ENCODE peak calls at places on chromosomes 7 and 10, in six cellular contexts. One of them, this sample, is unnamed.

GRCh38 chr7:131374821-131375220 is 47.1 kb downstream of the MKLN1 start:
- DNase-seq in foreskin keratinocyte: no peak
- DNase-seq in stomach: no peak
- DNase-seq in heart left ventricle: no peak
- DNase-seq in PC-9: no peak
- DNase-seq in ovary: no peak
- DNase-seq in this sample: no peak

GRCh38 chr7:84188811-84189405 is 5.7 kb downstream of the SEMA3A start:
- DNase-seq in foreskin keratinocyte: no peak
- DNase-seq in stomach: no peak
- DNase-seq in heart left ventricle: no peak
- DNase-seq in PC-9: no peak
- DNase-seq in ovary: no peak
- DNase-seq in this sample: no peak

GRCh38 chr10:102615361-102615760 is 28.9 kb upstream of the TRIM8 start:
- DNase-seq in foreskin keratinocyte: no peak
- DNase-seq in stomach: no peak
- DNase-seq in heart left ventricle: no peak
- DNase-seq in PC-9: no peak
- DNase-seq in ovary: no peak
- DNase-seq in this sample: peak; percentile 54

GRCh38 chr7:95917622-95918021 is 145.3 kb downstream of the DYNC1I1 start:
- DNase-seq in foreskin keratinocyte: no peak
- DNase-seq in stomach: no peak
- DNase-seq in heart left ventricle: no peak
- DNase-seq in PC-9: no peak
- DNase-seq in ovary: no peak
- DNase-seq in this sample: no peak

GRCh38 chr7:98200364-98200763 is 10.9 kb upstream of the BHLHA15 start:
- DNase-seq in foreskin keratinocyte: no peak
- DNase-seq in stomach: no peak
- DNase-seq in heart left ventricle: no peak
- DNase-seq in PC-9: no peak
- DNase-seq in ovary: no peak
- DNase-seq in this sample: no peak

GRCh38 chr7:50940621-50941020 is 157.9 kb upstream of the GRB10 start:
- DNase-seq in foreskin keratinocyte: no peak
- DNase-seq in stomach: no peak
- DNase-seq in heart left ventricle: no peak
- DNase-seq in PC-9: no peak
- DNase-seq in ovary: no peak
- DNase-seq in this sample: no peak

GRCh38 chr10:21599582-21599981 is 65.5 kb downstream of the MLLT10 start:
- DNase-seq in foreskin keratinocyte: no peak
- DNase-seq in stomach: no peak
- DNase-seq in heart left ventricle: no peak
- DNase-seq in PC-9: no peak
- DNase-seq in ovary: no peak
- DNase-seq in this sample: no peak

GRCh38 chr7:132738254-132738653 is 162.0 kb upstream of the PLXNA4 start:
- DNase-seq in foreskin keratinocyte: peak; percentile 77
- DNase-seq in stomach: no peak
- DNase-seq in heart left ventricle: no peak
- DNase-seq in PC-9: peak; percentile 22
- DNase-seq in ovary: no peak
- DNase-seq in this sample: no peak

GRCh38 chr10:17113346-17113745 is 16.3 kb downstream of the CUBN start:
- DNase-seq in foreskin keratinocyte: peak; percentile 69
- DNase-seq in stomach: no peak
- DNase-seq in heart left ventricle: no peak
- DNase-seq in PC-9: peak; percentile 36
- DNase-seq in ovary: no peak
- DNase-seq in this sample: no peak

GRCh38 chr7:116727432-116728009 is 55.5 kb downstream of the MET start:
- DNase-seq in foreskin keratinocyte: no peak
- DNase-seq in stomach: no peak
- DNase-seq in heart left ventricle: no peak
- DNase-seq in PC-9: peak; percentile 49
- DNase-seq in ovary: no peak
- DNase-seq in this sample: no peak

GRCh38 chr10:484441-484924 is 205.0 kb downstream of the DIP2C start:
- DNase-seq in foreskin keratinocyte: no peak
- DNase-seq in stomach: peak; percentile 42
- DNase-seq in heart left ventricle: peak; percentile 26
- DNase-seq in PC-9: no peak
- DNase-seq in ovary: no peak
- DNase-seq in this sample: no peak

GRCh38 chr10:131629026-131629425 is 271.8 kb upstream of the PPP2R2D start:
- DNase-seq in foreskin keratinocyte: no peak
- DNase-seq in stomach: no peak
- DNase-seq in heart left ventricle: no peak
- DNase-seq in PC-9: no peak
- DNase-seq in ovary: no peak
- DNase-seq in this sample: no peak

GRCh38 chr10:21421794-21422193 is 103.7 kb downstream of the SKIDA1 start:
- DNase-seq in foreskin keratinocyte: no peak
- DNase-seq in stomach: no peak
- DNase-seq in heart left ventricle: no peak
- DNase-seq in PC-9: no peak
- DNase-seq in ovary: no peak
- DNase-seq in this sample: no peak

GRCh38 chr7:55440040-55440690 is 75.0 kb downstream of the LANCL2 start:
- DNase-seq in foreskin keratinocyte: no peak
- DNase-seq in stomach: no peak
- DNase-seq in heart left ventricle: no peak
- DNase-seq in PC-9: no peak
- DNase-seq in ovary: no peak
- DNase-seq in this sample: no peak

GRCh38 chr7:55439627-55440026 is 74.5 kb downstream of the LANCL2 start:
- DNase-seq in foreskin keratinocyte: no peak
- DNase-seq in stomach: no peak
- DNase-seq in heart left ventricle: no peak
- DNase-seq in PC-9: no peak
- DNase-seq in ovary: no peak
- DNase-seq in this sample: no peak

GRCh38 chr7:55438765-55439525 is 73.8 kb downstream of the LANCL2 start:
- DNase-seq in foreskin keratinocyte: no peak
- DNase-seq in stomach: peak; percentile 72
- DNase-seq in heart left ventricle: no peak
- DNase-seq in PC-9: no peak
- DNase-seq in ovary: no peak
- DNase-seq in this sample: no peak

GRCh38 chr7:55441668-55442305 is 76.7 kb downstream of the LANCL2 start:
- DNase-seq in foreskin keratinocyte: no peak
- DNase-seq in stomach: no peak
- DNase-seq in heart left ventricle: no peak
- DNase-seq in PC-9: no peak
- DNase-seq in ovary: no peak
- DNase-seq in this sample: no peak

DNA sequence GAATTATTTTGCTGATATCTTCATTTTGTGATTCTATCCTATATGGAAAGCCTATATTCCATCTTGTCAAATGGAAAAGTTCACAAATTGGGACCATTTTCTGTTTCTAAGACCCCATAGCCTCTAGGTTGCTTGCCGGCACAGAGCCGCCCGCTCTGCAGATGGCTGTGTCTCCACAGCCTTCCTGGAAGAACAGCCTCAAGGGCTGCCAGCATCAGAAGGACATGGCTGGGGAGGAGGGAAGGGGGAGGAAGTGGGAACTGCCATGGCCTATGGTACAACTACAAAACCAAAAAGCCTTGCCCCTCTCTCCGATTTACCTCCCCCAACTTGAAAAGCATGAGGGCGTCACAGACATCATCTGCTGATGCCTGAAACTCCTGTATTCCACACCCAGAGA is 75.9 kb downstream of the LANCL2 start:
- DNase-seq in foreskin keratinocyte: no peak
- DNase-seq in stomach: no peak
- DNase-seq in heart left ventricle: no peak
- DNase-seq in PC-9: no peak
- DNase-seq in ovary: no peak
- DNase-seq in this sample: no peak
- H3K4me1 ChIP-seq in foreskin keratinocyte: no peaks in the 10 kb centered on the region
- H3K4me1 ChIP-seq in stomach: no peaks in the 10 kb centered on the region
- H3K4me1 ChIP-seq in heart left ventricle: peaks cover 36% of the 10 kb centered on the region
- H3K4me1 ChIP-seq in PC-9: no peaks in the 10 kb centered on the region
- H3K4me1 ChIP-seq in ovary: no peaks in the 10 kb centered on the region
- H3K4me1 ChIP-seq in this sample: no peaks in the 10 kb centered on the region

DNA sequence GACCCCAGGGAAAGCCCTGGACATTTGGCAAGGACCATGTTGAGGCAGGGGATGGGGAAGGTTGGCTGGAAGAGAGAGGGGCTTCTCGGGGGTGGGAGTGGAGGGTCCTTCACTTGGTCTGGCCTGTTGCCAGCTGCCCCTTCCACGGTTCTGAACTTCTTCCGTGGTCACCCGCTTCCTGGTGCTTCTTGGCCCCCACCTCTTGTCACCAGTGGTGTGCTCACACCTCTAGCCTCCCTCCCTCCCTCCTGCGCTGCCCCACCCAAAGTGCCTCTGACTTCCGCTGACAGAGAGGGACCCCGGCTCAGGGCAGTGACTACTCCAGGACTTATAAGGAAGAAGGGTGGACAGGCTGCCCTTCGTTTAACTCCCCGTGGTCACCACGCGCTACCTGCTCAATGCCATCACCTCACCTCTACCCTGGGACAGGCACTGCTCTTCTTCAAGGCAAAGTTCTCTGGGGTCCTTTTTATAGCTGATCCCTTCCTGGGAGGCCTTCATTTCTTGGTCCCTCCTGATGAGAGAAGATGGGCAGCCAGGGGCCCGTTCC is at the start of gene MUC12:
- DNase-seq in foreskin keratinocyte: no peak
- DNase-seq in stomach: no peak
- DNase-seq in heart left ventricle: no peak
- DNase-seq in PC-9: no peak
- DNase-seq in ovary: no peak
- DNase-seq in this sample: no peak
- H3K27me3 ChIP-seq in foreskin keratinocyte: peaks cover 43% of the 10 kb centered on the region
- H3K27me3 ChIP-seq in stomach: peaks cover 88% of the 10 kb centered on the region
- H3K27me3 ChIP-seq in heart left ventricle: peaks cover 34% of the 10 kb centered on the region
- H3K27me3 ChIP-seq in PC-9: peaks cover 87% of the 10 kb centered on the region
- H3K27me3 ChIP-seq in ovary: peaks cover 3% of the 10 kb centered on the region
- H3K27me3 ChIP-seq in this sample: peaks cover 52% of the 10 kb centered on the region

GRCh38 chr7:152759655-152760383 is at the start of gene ACTR3B:
- DNase-seq in foreskin keratinocyte: peak; percentile 19
- DNase-seq in stomach: peak; percentile 93
- DNase-seq in heart left ventricle: peak; percentile 94
- DNase-seq in PC-9: peak; percentile 49
- DNase-seq in ovary: peak; percentile 94
- DNase-seq in this sample: peak; percentile 90
- TF ChIP-seq CTCF in foreskin keratinocyte: no peak
- TF ChIP-seq CTCF in stomach: no peak
- TF ChIP-seq CTCF in heart left ventricle: no peak
- TF ChIP-seq CTCF in PC-9: no peak
- TF ChIP-seq CTCF in ovary: peak; percentile 18
- TF ChIP-seq CTCF in this sample: no peak

DNA sequence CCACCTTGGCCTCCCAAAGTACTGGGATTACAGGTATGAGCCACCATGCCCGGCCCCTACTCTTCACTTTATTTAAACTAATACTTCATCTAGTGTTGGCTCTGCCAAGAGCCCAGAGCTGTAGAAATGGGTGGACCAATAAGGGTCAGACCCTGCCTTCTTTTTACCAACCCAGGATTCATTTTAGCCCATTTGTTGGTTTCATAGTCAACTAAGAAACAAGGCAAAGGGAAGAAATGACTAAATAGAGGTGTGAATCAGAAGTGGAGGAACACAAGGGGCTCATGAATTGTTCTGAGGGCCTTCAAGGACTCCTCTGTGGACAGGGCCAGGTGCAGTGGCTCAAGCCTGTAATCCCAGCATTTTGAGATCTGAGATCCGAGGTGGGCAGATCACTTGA is 1.1 kb downstream of the ANKRD2 start:
- DNase-seq in foreskin keratinocyte: no peak
- DNase-seq in stomach: no peak
- DNase-seq in heart left ventricle: no peak
- DNase-seq in PC-9: no peak
- DNase-seq in ovary: no peak
- DNase-seq in this sample: no peak
- H3K4me1 ChIP-seq in foreskin keratinocyte: peaks cover 29% of the 10 kb centered on the region
- H3K4me1 ChIP-seq in stomach: peaks cover 15% of the 10 kb centered on the region
- H3K4me1 ChIP-seq in heart left ventricle: peaks cover 46% of the 10 kb centered on the region
- H3K4me1 ChIP-seq in PC-9: peaks cover 60% of the 10 kb centered on the region
- H3K4me1 ChIP-seq in ovary: no peaks in the 10 kb centered on the region
- H3K4me1 ChIP-seq in this sample: peaks cover 9% of the 10 kb centered on the region

GRCh38 chr10:116238036-116238435 is 35.0 kb downstream of the GFRA1 start:
- DNase-seq in foreskin keratinocyte: no peak
- DNase-seq in stomach: no peak
- DNase-seq in heart left ventricle: no peak
- DNase-seq in PC-9: no peak
- DNase-seq in ovary: no peak
- DNase-seq in this sample: no peak

GRCh38 chr10:116241642-116242405 is 31.2 kb downstream of the GFRA1 start:
- DNase-seq in foreskin keratinocyte: no peak
- DNase-seq in stomach: no peak
- DNase-seq in heart left ventricle: no peak
- DNase-seq in PC-9: no peak
- DNase-seq in ovary: no peak
- DNase-seq in this sample: no peak

GRCh38 chr10:116237260-116237659 is 35.7 kb downstream of the GFRA1 start:
- DNase-seq in foreskin keratinocyte: no peak
- DNase-seq in stomach: no peak
- DNase-seq in heart left ventricle: no peak
- DNase-seq in PC-9: no peak
- DNase-seq in ovary: no peak
- DNase-seq in this sample: no peak

GRCh38 chr10:116240551-116240950 is 32.5 kb downstream of the GFRA1 start:
- DNase-seq in foreskin keratinocyte: no peak
- DNase-seq in stomach: no peak
- DNase-seq in heart left ventricle: no peak
- DNase-seq in PC-9: no peak
- DNase-seq in ovary: no peak
- DNase-seq in this sample: no peak

DNA sequence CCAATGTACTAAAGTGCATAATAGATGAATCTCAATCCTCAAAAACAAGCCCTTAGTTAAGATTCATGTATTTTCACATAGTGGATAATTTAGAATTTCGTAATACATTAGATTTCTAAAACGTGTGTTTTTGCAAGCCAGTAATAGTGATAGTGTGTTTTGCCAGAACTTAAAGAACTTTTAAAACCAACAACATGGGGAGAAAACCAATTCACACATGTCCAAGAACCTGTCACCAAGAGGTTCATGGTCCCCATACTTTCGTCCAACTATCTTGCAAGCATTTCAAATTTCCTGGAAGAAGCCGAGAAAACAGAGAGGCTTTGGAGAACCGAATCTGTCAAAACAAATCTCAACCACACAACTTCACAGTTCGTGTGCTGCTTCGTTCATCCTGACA is 32.0 kb downstream of the GFRA1 start:
- DNase-seq in foreskin keratinocyte: no peak
- DNase-seq in stomach: no peak
- DNase-seq in heart left ventricle: no peak
- DNase-seq in PC-9: no peak
- DNase-seq in ovary: no peak
- DNase-seq in this sample: no peak
- H3K27me3 ChIP-seq in foreskin keratinocyte: no peaks in the 10 kb centered on the region
- H3K27me3 ChIP-seq in stomach: no peaks in the 10 kb centered on the region
- H3K27me3 ChIP-seq in heart left ventricle: no peaks in the 10 kb centered on the region
- H3K27me3 ChIP-seq in PC-9: no peaks in the 10 kb centered on the region
- H3K27me3 ChIP-seq in ovary: peaks cover 4% of the 10 kb centered on the region
- H3K27me3 ChIP-seq in this sample: no peaks in the 10 kb centered on the region